ENCODE peak calls at places on chromosomes 3 and 15, in six cellular contexts. I, V, T, N, P and B are unnamed samples.

GRCh38 chr3:157127831-157128767 is 31.8 kb downstream of the CCNL1 start:
- DNase-seq in I (peak; percentile 96), V (no peak), T (no peak), N (peak; percentile 96), P (no peak), B (peak; percentile 88)

GRCh38 chr15:87561641-87562040 is 694.9 kb downstream of the NTRK3 start:
- DNase-seq in I (no peak), V (no peak), T (no peak), N (no peak), P (no peak), B (no peak)

GRCh38 chr3:100993309-100993708 is at the start of gene ABI3BP:
- DNase-seq in I (peak; percentile 80), V (no peak), T (no peak), N (peak; percentile 53), P (peak; percentile 78), B (peak; percentile 74)

GRCh38 chr15:26722621-26723160 is 50.2 kb downstream of the GABRB3 start:
- DNase-seq in I (no peak), V (no peak), T (no peak), N (no peak), P (no peak), B (no peak)

GRCh38 chr3:134485075-134485536 is 679 bp downstream of the ANAPC13 start:
- DNase-seq in I (peak; percentile 36), V (no peak), T (peak; percentile 24), N (peak; percentile 28), P (no peak), B (no peak)

GRCh38 chr15:100100926-100101325 is 240.8 kb downstream of the ADAMTS17 start:
- DNase-seq in I (no peak), V (no peak), T (no peak), N (no peak), P (no peak), B (no peak)

GRCh38 chr15:40098489-40099261 is 10.0 kb downstream of the BMF start:
- DNase-seq in I (peak; percentile 87), V (peak; percentile 16), T (peak; percentile 74), N (peak; percentile 88), P (no peak), B (peak; percentile 49)

GRCh38 chr3:32285910-32286309 is 47.4 kb downstream of the CMTM8 start:
- DNase-seq in I (no peak), V (no peak), T (no peak), N (no peak), P (no peak), B (no peak)

GRCh38 chr3:99760602-99761001 is 57.1 kb upstream of the CMSS1 start:
- DNase-seq in I (no peak), V (no peak), T (no peak), N (no peak), P (no peak), B (no peak)

GRCh38 chr15:90463381-90463780 is 66.3 kb upstream of the CRTC3 start:
- DNase-seq in I (no peak), V (no peak), T (no peak), N (no peak), P (no peak), B (peak; percentile 15)

GRCh38 chr3:144031938-144032337 is 60.3 kb downstream of the DIPK2A start:
- DNase-seq in I (peak; percentile 77), V (peak; percentile 74), T (peak; percentile 87), N (no peak), P (peak; percentile 58), B (no peak)

GRCh38 chr15:67520976-67521769 is at the start of gene C15orf61:
- DNase-seq in I (peak; percentile 85), V (peak; percentile 70), T (peak; percentile 95), N (peak; percentile 89), P (peak; percentile 92), B (peak; percentile 47)

GRCh38 chr3:57910988-57911387 is 97.2 kb upstream of the FLNB start:
- DNase-seq in I (peak; percentile 23), V (no peak), T (peak; percentile 27), N (peak; percentile 58), P (no peak), B (no peak)

GRCh38 chr15:68602484-68603240 is 23.9 kb downstream of the CORO2B start:
- DNase-seq in I (no peak), V (no peak), T (no peak), N (no peak), P (no peak), B (no peak)

GRCh38 chr3:66496731-66497130 is 4.1 kb downstream of the LRIG1 start:
- DNase-seq in I (no peak), V (no peak), T (peak; percentile 64), N (peak; percentile 69), P (no peak), B (no peak)

GRCh38 chr15:71051539-71051938 is 63.7 kb upstream of the THSD4 start:
- DNase-seq in I (peak; percentile 12), V (no peak), T (no peak), N (no peak), P (no peak), B (no peak)

GRCh38 chr3:141241248-141242034 is 9.8 kb downstream of the PXYLP1 start:
- DNase-seq in I (no peak), V (no peak), T (no peak), N (no peak), P (no peak), B (no peak)

GRCh38 chr3:10192953-10193691 is 28.4 kb downstream of the IRAK2 start:
- DNase-seq in I (peak; percentile 81), V (no peak), T (no peak), N (no peak), P (no peak), B (peak; percentile 70)

GRCh38 chr15:92619380-92620101 is 36.0 kb downstream of the FAM174B start:
- DNase-seq in I (no peak), V (no peak), T (no peak), N (no peak), P (no peak), B (no peak)

GRCh38 chr15:45199136-45199810 is 11.5 kb upstream of the SHF start:
- DNase-seq in I (peak; percentile 23), V (no peak), T (peak; percentile 44), N (peak; percentile 68), P (no peak), B (no peak)

GRCh38 chr3:32146669-32147315 is 40.4 kb downstream of the GPD1L start:
- DNase-seq in I (no peak), V (peak; percentile 6), T (peak; percentile 19), N (no peak), P (no peak), B (no peak)

GRCh38 chr3:127307431-127307830 is 19.6 kb upstream of the PRR20G start:
- DNase-seq in I (peak; percentile 23), V (no peak), T (no peak), N (no peak), P (no peak), B (no peak)